ENCODE peak calls at places on chromosomes 12 and 14, in ten cellular contexts. Y is nephron progenitor cell, Z is colonic mucosa, I is heart right ventricle, E is uterus, W is MCF 10A, L is activated B cell treated with CpG ODN at 0.5 μM for 24 hours, K is SW480, G is GM20000, X is brain microvascular endothelial cell. J is an unnamed sample.

GRCh38 chr14:68627868-68628604 is 164.8 kb downstream of the ZFP36L1 start:
- DNase-seq in Y (peak), Z (peak), I (peak), E (no peak), W (no peak), L (peak), K (peak), G (peak), X (no peak), J (peak)

GRCh38 chr12:1922075-1922709 is 3.7 kb upstream of the CACNA2D4 start:
- DNase-seq in Y (no peak), Z (peak), I (no peak), E (no peak), W (no peak), L (no peak), K (no peak), G (peak), X (no peak), J (no peak)

GRCh38 chr12:49693931-49694439 is 13.2 kb downstream of the FMNL3 start:
- DNase-seq in Y (no peak), Z (no peak), I (no peak), E (no peak), W (no peak), L (no peak), K (no peak), G (no peak), X (peak), J (no peak)

GRCh38 chr14:95679995-95680735 is 6.1 kb upstream of the TCL1B start:
- DNase-seq in Y (peak), Z (no peak), I (no peak), E (no peak), W (no peak), L (no peak), K (peak), G (peak), X (no peak), J (no peak)

GRCh38 chr14:64806202-64806861 is 73.4 kb downstream of the SPTB start:
- DNase-seq in Y (no peak), Z (no peak), I (no peak), E (no peak), W (peak), L (no peak), K (no peak), G (no peak), X (peak), J (no peak)

GRCh38 chr12:120390540-120391120 is 21.7 kb upstream of the MSI1 start:
- DNase-seq in Y (no peak), Z (no peak), I (no peak), E (no peak), W (no peak), L (no peak), K (no peak), G (no peak), X (no peak), J (no peak)

GRCh38 chr12:132359971-132360370 is 30.6 kb upstream of the GALNT9 start:
- DNase-seq in Y (no peak), Z (no peak), I (no peak), E (no peak), W (no peak), L (no peak), K (no peak), G (no peak), X (no peak), J (no peak)

GRCh38 chr12:98355322-98355721 is 160.1 kb upstream of the TMPO start:
- DNase-seq in Y (no peak), Z (no peak), I (no peak), E (no peak), W (peak), L (no peak), K (peak), G (no peak), X (peak), J (no peak)

GRCh38 chr12:27652174-27652763 is 44.0 kb upstream of the REP15 start:
- DNase-seq in Y (peak), Z (peak), I (no peak), E (peak), W (peak), L (no peak), K (peak), G (peak), X (peak), J (peak)

GRCh38 chr14:49923881-49924280 is 31.0 kb downstream of the ARF6 start:
- DNase-seq in Y (no peak), Z (peak), I (no peak), E (no peak), W (no peak), L (no peak), K (no peak), G (no peak), X (no peak), J (no peak)

GRCh38 chr12:95424271-95424994 is 49.5 kb upstream of the METAP2 start:
- DNase-seq in Y (no peak), Z (no peak), I (no peak), E (no peak), W (no peak), L (no peak), K (no peak), G (no peak), X (no peak), J (no peak)

GRCh38 chr12:92438641-92439396 is 264.0 kb upstream of the PLEKHG7 start:
- DNase-seq in Y (no peak), Z (no peak), I (no peak), E (no peak), W (peak), L (no peak), K (no peak), G (no peak), X (no peak), J (no peak)

GRCh38 chr12:111180830-111181726 is 187.8 kb downstream of the PHETA1 start:
- DNase-seq in Y (peak), Z (peak), I (peak), E (peak), W (peak), L (no peak), K (peak), G (no peak), X (no peak), J (no peak)

GRCh38 chr12:67425394-67425793 is 156.2 kb downstream of the CAND1 start:
- DNase-seq in Y (no peak), Z (peak), I (no peak), E (no peak), W (no peak), L (no peak), K (no peak), G (no peak), X (no peak), J (no peak)

GRCh38 chr12:14111230-14111865 is 129.9 kb upstream of the GRIN2B start:
- DNase-seq in Y (peak), Z (no peak), I (no peak), E (no peak), W (peak), L (peak), K (peak), G (peak), X (no peak), J (no peak)

GRCh38 chr14:77868552-77869300 is 68.8 kb downstream of the ADCK1 start:
- DNase-seq in Y (no peak), Z (no peak), I (no peak), E (no peak), W (no peak), L (no peak), K (peak), G (no peak), X (no peak), J (no peak)

GRCh38 chr12:67517181-67517887 is 131.2 kb upstream of the DYRK2 start:
- DNase-seq in Y (no peak), Z (peak), I (peak), E (peak), W (peak), L (no peak), K (peak), G (no peak), X (no peak), J (no peak)

GRCh38 chr14:92198804-92199203 is 77.0 kb downstream of the CPSF2 start:
- DNase-seq in Y (no peak), Z (no peak), I (no peak), E (no peak), W (no peak), L (no peak), K (no peak), G (no peak), X (no peak), J (no peak)

GRCh38 chr12:6871052-6871957 is 1.8 kb downstream of the SPSB2 start:
- DNase-seq in Y (no peak), Z (peak), I (no peak), E (no peak), W (peak), L (no peak), K (peak), G (peak), X (no peak), J (peak)

GRCh38 chr12:76890407-76891143 is 11.8 kb upstream of the CSRP2 start:
- DNase-seq in Y (no peak), Z (no peak), I (no peak), E (no peak), W (peak), L (no peak), K (peak), G (no peak), X (no peak), J (no peak)

GRCh38 chr12:13049816-13050215 is 5.6 kb downstream of the FAM234B start:
- DNase-seq in Y (no peak), Z (no peak), I (no peak), E (no peak), W (no peak), L (no peak), K (no peak), G (no peak), X (peak), J (no peak)

GRCh38 chr12:128613821-128614220 is 209.9 kb downstream of the SLC15A4 start:
- DNase-seq in Y (no peak), Z (no peak), I (no peak), E (no peak), W (no peak), L (no peak), K (no peak), G (no peak), X (no peak), J (no peak)

GRCh38 chr12:30450872-30451271 is 244.8 kb downstream of the IPO8 start:
- DNase-seq in Y (no peak), Z (no peak), I (no peak), E (no peak), W (no peak), L (no peak), K (peak), G (no peak), X (peak), J (no peak)

GRCh38 chr14:69937367-69937777 is 58.2 kb downstream of the SMOC1 start:
- DNase-seq in Y (peak), Z (no peak), I (no peak), E (no peak), W (no peak), L (no peak), K (no peak), G (no peak), X (no peak), J (no peak)

GRCh38 chr12:115297445-115297844 is 613.5 kb upstream of the TBX3 start:
- DNase-seq in Y (no peak), Z (no peak), I (no peak), E (no peak), W (no peak), L (no peak), K (no peak), G (no peak), X (no peak), J (no peak)

GRCh38 chr12:122031342-122032216 is 9.9 kb downstream of the BCL7A start:
- DNase-seq in Y (peak), Z (peak), I (peak), E (peak), W (peak), L (peak), K (no peak), G (peak), X (peak), J (peak)

GRCh38 chr12:49865109-49865781 is 22.3 kb upstream of the BCDIN3D start:
- DNase-seq in Y (no peak), Z (no peak), I (no peak), E (no peak), W (no peak), L (no peak), K (no peak), G (no peak), X (no peak), J (no peak)

GRCh38 chr14:61525293-61526011 is 169.9 kb upstream of the HIF1A start:
- DNase-seq in Y (no peak), Z (peak), I (peak), E (no peak), W (peak), L (no peak), K (peak), G (no peak), X (peak), J (no peak)

GRCh38 chr14:90675399-90675798 is 140.8 kb downstream of the TTC7B start:
- DNase-seq in Y (no peak), Z (no peak), I (no peak), E (no peak), W (no peak), L (no peak), K (no peak), G (no peak), X (peak), J (no peak)

GRCh38 chr14:20418501-20418909 is 5.2 kb upstream of the TEP1 start:
- DNase-seq in Y (no peak), Z (peak), I (no peak), E (no peak), W (no peak), L (no peak), K (no peak), G (no peak), X (no peak), J (no peak)

GRCh38 chr12:50333441-50333840 is 50.1 kb upstream of the LIMA1 start:
- DNase-seq in Y (no peak), Z (no peak), I (no peak), E (no peak), W (no peak), L (no peak), K (no peak), G (no peak), X (no peak), J (no peak)

GRCh38 chr12:29743801-29744200 is 39.9 kb downstream of the TMTC1 start:
- DNase-seq in Y (no peak), Z (no peak), I (no peak), E (no peak), W (peak), L (no peak), K (peak), G (no peak), X (peak), J (no peak)

GRCh38 chr14:99602054-99602787 is 1.8 kb downstream of the CCDC85C start:
- DNase-seq in Y (peak), Z (peak), I (no peak), E (no peak), W (peak), L (no peak), K (peak), G (no peak), X (no peak), J (no peak)

GRCh38 chr14:50363734-50364113 is 33.0 kb downstream of the CDKL1 start:
- DNase-seq in Y (no peak), Z (peak), I (no peak), E (no peak), W (no peak), L (peak), K (no peak), G (peak), X (no peak), J (peak)

GRCh38 chr12:31568498-31568897 is 22.4 kb downstream of the DENND5B start:
- DNase-seq in Y (no peak), Z (no peak), I (no peak), E (no peak), W (no peak), L (no peak), K (no peak), G (no peak), X (no peak), J (no peak)

J was measured in CD8-positive, alpha-beta T cell.